ENCODE peak calls at places on chromosomes 13 and 19, in four cellular contexts. R, Z, L and H are unnamed samples.

GRCh38 chr19:13476071-13476470 is 30.2 kb downstream of the CACNA1A start:
- DNase-seq in R (no peak), Z (no peak), L (no peak), H (no peak)

GRCh38 chr13:67369895-67370660 is 139.9 kb upstream of the PCDH9 start:
- DNase-seq in L (no peak), R (no peak), Z (no peak), H (no peak)

GRCh38 chr13:102020611-102021216 is 381.1 kb downstream of the FGF14 start:
- DNase-seq in R (no peak), Z (no peak), L (no peak), H (no peak)

GRCh38 chr13:106472621-106473020 is 62.8 kb downstream of the EFNB2 start:
- DNase-seq in L (no peak), R (no peak), Z (no peak), H (no peak)

GRCh38 chr19:27964165-27964564 is 1248.8 kb downstream of the UQCRFS1 start:
- DNase-seq in L (no peak), Z (no peak), R (no peak), H (no peak)

GRCh38 chr13:37429976-37430375 is 168.6 kb downstream of the POSTN start:
- DNase-seq in R (no peak), Z (no peak), L (no peak), H (no peak)

GRCh38 chr19:17235618-17236413 is 9.8 kb downstream of the OCEL1 start:
- DNase-seq in R (peak), Z (peak), L (no peak), H (no peak)

GRCh38 chr19:52028780-52029123 is 573 bp upstream of the ZNF614 start:
- DNase-seq in R (no peak), Z (peak), L (no peak), H (no peak)

GRCh38 chr19:32373614-32374295 is 28.3 kb downstream of the ZNF507 start:
- DNase-seq in L (peak), R (peak), Z (no peak), H (no peak)

GRCh38 chr19:9139609-9140158 is 513 bp upstream of the ZNF317 start:
- DNase-seq in Z (no peak), L (no peak), R (no peak), H (no peak)

GRCh38 chr13:37640499-37640898 is 41.9 kb upstream of the POSTN start:
- DNase-seq in Z (no peak), R (peak), L (no peak), H (no peak)

GRCh38 chr13:95629071-95629470 is 15.4 kb downstream of the DZIP1 start:
- DNase-seq in Z (no peak), L (no peak), R (no peak), H (no peak)

GRCh38 chr13:105442941-105443340 is 1092.5 kb downstream of the EFNB2 start:
- DNase-seq in L (no peak), R (no peak), Z (no peak), H (no peak)

GRCh38 chr13:101258071-101258470 is 158.2 kb downstream of the NALCN start:
- DNase-seq in R (peak), L (peak), Z (no peak), H (peak)

GRCh38 chr13:40798380-40798779 is 9.0 kb downstream of the SLC25A15 start:
- DNase-seq in Z (no peak), L (no peak), R (no peak), H (no peak)

GRCh38 chr13:113920173-113920572 is 53.7 kb downstream of the C13orf46 start:
- DNase-seq in Z (no peak), R (no peak), L (no peak), H (no peak)

GRCh38 chr13:110651726-110652230 is 36.4 kb downstream of the NAXD start:
- DNase-seq in Z (no peak), L (no peak), R (no peak), H (no peak)

GRCh38 chr19:46373573-46374359 is 26.9 kb downstream of the PPP5C start:
- DNase-seq in L (no peak), R (no peak), Z (peak), H (no peak)
- H3K4me2 ChIP-seq in L (no peak), R (no peak), Z (peak), H (no peak)

GRCh38 chr19:3029070-3029923 is at the start of gene TLE2:
- DNase-seq in L (no peak), R (peak), Z (peak), H (no peak)

GRCh38 chr19:3028305-3029069 is 593 bp downstream of the TLE2 start:
- DNase-seq in L (no peak), R (no peak), Z (no peak), H (no peak)

GRCh38 chr19:3033595-3034193 is 4.6 kb upstream of the TLE2 start:
- DNase-seq in Z (no peak), R (no peak), L (no peak), H (no peak)

GRCh38 chr19:3034194-3034844 is 5.2 kb upstream of the TLE2 start:
- DNase-seq in L (no peak), Z (no peak), R (no peak), H (no peak)

DNA sequence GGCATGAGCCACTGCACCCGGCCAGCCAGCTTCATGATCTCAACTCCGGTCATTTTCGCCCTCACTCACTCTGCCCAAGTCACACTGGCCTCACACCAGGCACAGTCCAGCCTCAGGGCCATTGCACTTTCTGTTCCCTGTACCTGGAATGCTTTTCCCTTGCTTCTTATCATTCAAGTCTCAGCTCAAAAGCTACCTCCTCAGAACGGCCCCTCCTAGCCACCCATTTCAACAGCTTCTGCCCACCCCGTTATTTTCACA is 2.5 kb upstream of the TLE2 start:
- DNase-seq in Z (no peak), R (no peak), L (no peak), H (no peak)
- TF ChIP-seq FOXM1 in Z (no peak), R (no peak), L (no peak), H (no peak)

DNA sequence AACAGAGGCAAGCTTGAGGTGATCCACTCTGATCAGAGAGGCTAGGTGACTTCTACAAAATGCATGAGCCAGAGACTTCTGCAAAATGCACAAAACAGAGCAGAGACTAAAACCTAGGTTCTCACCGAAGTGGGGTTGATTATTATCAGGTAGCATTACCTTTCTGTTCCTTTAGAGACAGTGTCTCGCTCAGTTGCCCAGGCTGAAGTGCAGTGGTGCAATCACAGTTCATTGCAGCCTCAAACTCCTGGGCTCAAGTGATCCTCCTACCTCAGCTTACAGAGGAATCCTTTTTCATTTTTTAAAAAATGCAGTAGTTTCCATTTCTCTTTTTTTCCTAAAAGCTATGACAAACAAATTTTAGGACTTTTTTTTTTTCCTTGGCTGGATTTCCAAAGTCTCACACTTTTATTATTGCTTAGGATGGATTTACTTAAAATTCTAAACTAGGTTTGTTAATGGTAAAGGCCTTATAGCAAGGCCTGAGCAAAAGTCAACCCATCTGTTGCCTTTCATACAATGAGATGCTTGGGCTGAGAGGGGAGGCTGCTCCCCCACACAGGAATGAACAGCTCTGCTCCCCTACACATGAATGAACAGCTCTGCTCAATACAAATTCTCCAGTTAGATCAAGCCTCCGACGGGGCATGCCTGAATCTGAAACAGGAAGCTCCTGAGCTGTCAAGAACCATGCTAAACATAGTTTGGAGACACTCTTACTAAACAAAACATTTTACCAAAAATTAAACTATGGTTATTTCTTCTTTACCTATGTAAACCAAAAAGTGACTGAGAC is 18.8 kb upstream of the TNFRSF19 start:
- DNase-seq in L (no peak), Z (no peak), R (no peak), H (no peak)
- TF ChIP-seq ZBTB33 in L (no peak), Z (no peak), R (no peak), H (no peak)

DNA sequence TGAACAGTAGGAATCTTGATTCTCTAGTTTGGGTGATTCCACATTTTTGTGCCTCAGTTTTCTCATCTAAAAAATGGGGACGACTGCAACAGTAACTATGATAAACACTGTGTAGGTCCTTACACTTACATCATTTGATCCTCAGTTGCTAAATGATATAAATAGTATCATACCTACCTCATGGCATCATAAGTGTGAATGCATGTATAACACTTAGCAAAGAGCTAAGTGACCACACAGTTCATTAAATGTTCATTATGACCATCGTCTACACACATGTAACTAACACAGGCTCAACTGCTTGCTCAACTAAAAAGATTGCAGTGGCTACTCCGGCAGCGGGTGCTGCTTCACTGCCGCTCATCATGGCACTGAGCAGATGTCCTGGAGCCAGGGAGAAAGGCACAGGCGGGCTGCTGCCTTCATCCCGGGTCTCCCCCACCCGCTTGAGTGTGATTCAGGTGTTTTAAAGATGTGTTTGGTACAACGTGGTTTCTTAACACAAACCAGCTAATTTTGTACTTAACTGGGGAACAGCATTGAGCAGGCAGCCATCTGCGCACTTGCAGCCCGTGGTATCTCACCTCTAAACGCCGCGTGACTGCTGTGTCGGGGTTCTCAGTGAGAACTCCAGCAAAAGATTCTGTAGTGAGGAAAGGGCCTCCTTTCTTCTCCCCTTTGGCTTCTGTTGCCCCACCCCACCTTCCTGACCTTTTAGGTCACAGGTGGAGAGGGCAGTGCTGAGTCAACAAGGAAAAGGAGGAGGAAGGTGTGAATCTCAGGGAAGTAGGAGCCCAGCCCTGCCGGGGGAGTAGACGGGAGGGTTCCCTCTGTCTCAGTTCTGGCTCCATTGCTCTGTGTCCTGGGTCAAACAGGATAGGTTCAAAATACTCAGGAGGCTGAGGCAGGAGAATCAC is 11.7 kb upstream of the ACTN4 start:
- DNase-seq in L (no peak), R (no peak), Z (no peak), H (no peak)
- H3K4me2 ChIP-seq in L (no peak), R (no peak), Z (no peak), H (no peak)

GRCh38 chr19:19487077-19488040 is 28.0 kb downstream of the TSSK6 start:
- DNase-seq in R (no peak), L (no peak), Z (no peak), H (no peak)

GRCh38 chr19:19485998-19486290 is 29.4 kb downstream of the TSSK6 start:
- DNase-seq in L (no peak), R (no peak), Z (no peak), H (no peak)

GRCh38 chr19:19485161-19485997 is 30.0 kb downstream of the TSSK6 start:
- DNase-seq in L (no peak), R (no peak), Z (no peak), H (no peak)

GRCh38 chr19:19488041-19488874 is 27.1 kb downstream of the TSSK6 start:
- DNase-seq in Z (peak), R (peak), L (no peak), H (no peak)

DNA sequence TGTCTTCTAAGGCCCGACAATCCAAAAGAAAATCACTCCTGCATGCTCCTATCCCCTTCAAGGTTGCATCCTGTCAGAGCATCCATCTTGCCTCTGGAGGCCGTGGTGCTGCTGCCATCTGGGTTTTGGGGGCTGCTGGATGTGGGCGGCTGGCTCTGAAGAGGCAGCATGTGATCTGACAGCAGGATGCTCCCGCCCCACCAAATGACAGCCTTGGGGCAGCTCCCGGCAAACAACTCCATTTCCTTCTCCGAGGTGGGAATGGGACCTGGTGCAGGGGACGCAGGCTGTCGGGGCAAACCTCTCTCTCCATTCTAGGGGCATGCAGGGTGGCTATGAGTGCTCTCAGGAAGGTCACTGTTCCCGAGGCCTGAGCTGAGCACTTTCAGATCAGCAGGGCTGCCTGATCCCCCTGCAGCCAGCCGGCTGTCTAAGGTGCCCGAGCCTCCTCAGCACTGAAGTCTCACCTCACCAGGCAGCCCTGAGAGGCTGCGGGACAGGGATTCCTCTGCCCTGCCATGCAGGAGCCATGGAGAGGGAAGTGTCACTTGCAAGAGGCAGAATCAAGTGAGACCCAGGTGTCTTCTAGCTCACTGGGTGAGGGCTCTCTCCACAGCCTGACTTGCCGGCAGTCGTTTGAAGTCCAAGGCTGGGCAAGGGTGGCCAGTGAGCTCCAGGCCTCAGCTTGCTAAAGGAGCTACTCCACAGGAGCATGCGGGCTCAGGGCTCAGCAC is 28.8 kb downstream of the TSSK6 start:
- DNase-seq in Z (no peak), R (no peak), L (no peak), H (no peak)
- TF ChIP-seq FOXM1 in Z (no peak), R (no peak), L (no peak), H (no peak)

GRCh38 chr13:52849727-52850395 is 1.4 kb upstream of the PCDH8 start:
- DNase-seq in R (no peak), Z (no peak), L (no peak), H (no peak)
- TF ChIP-seq ZBTB33 in R (no peak), Z (no peak), L (no peak), H (no peak)

DNA sequence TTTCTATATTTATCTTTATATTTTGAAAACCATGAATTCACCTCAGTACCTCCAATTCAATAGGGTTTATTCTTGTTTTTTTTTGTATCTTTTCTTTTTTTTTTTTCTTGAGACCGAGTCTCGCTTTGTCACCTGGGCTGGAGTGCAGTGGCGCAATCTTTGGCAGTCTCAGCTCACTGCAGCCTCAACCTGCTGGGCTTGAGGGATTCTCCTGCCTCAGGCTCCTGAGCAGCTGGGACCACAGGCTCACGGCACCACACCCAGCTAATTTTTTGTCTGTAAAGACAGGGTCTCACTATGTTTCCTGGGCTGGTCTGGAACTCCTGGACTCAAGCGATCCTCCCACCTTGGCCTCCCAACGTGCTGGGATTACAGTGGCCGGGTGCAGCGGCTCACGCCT is 23.1 kb upstream of the EVI5L start:
- DNase-seq in Z (no peak), L (no peak), R (no peak), H (no peak)
- H3K4me2 ChIP-seq in Z (no peak), L (no peak), R (no peak), H (peak)

GRCh38 chr19:23800868-23801267 is 42.2 kb upstream of the ZNF681 start:
- DNase-seq in L (no peak), R (no peak), Z (no peak), H (no peak)
- TF ChIP-seq FOXM1 in L (no peak), R (no peak), Z (no peak), H (no peak)

GRCh38 chr13:58085819-58086218 is 454.3 kb downstream of the PCDH17 start:
- DNase-seq in L (no peak), Z (no peak), R (no peak), H (no peak)

GRCh38 chr13:58087566-58087965 is 456.0 kb downstream of the PCDH17 start:
- DNase-seq in R (no peak), Z (no peak), L (no peak), H (no peak)
- TF ChIP-seq ZBTB33 in R (no peak), Z (no peak), L (no peak), H (no peak)

GRCh38 chr19:56619131-56619530 is 23.8 kb upstream of the SMIM17 start:
- DNase-seq in R (no peak), Z (no peak), L (no peak), H (no peak)

GRCh38 chr19:56613639-56614038 is 18.5 kb downstream of the ZNF71 start:
- DNase-seq in R (no peak), Z (no peak), L (no peak), H (no peak)

GRCh38 chr19:56612737-56613136 is 17.6 kb downstream of the ZNF71 start:
- DNase-seq in Z (no peak), L (no peak), R (no peak), H (no peak)

GRCh38 chr19:56622374-56622773 is 20.6 kb upstream of the SMIM17 start:
- DNase-seq in L (no peak), Z (no peak), R (no peak), H (no peak)

GRCh38 chr19:56617531-56617930 is 22.4 kb downstream of the ZNF71 start:
- DNase-seq in L (no peak), R (no peak), Z (no peak), H (no peak)
- H3K4me2 ChIP-seq in L (no peak), R (no peak), Z (no peak), H (no peak)